ENCODE peak calls at places on chromosomes 6 and 20, in eight cellular contexts. One of them, this sample, is unnamed.

GRCh38 chr6:105136433-105137350 is 43.1 kb downstream of the POPDC3 start:
- DNase-seq in heart left ventricle: peak
- DNase-seq in A549: peak
- DNase-seq in astrocyte of the spinal cord: peak
- DNase-seq in spleen: peak
- DNase-seq in cardiac muscle cell: peak
- DNase-seq in RWPE1: peak
- DNase-seq in AG09319: peak
- DNase-seq in this sample: peak

GRCh38 chr6:68628156-68628555 is 6.9 kb upstream of the ADGRB3 start:
- DNase-seq in heart left ventricle: no peak
- DNase-seq in A549: no peak
- DNase-seq in astrocyte of the spinal cord: no peak
- DNase-seq in spleen: no peak
- DNase-seq in cardiac muscle cell: no peak
- DNase-seq in RWPE1: no peak
- DNase-seq in AG09319: no peak
- DNase-seq in this sample: no peak

GRCh38 chr20:10596726-10597125 is 77.1 kb downstream of the JAG1 start:
- DNase-seq in heart left ventricle: no peak
- DNase-seq in A549: peak
- DNase-seq in astrocyte of the spinal cord: peak
- DNase-seq in spleen: no peak
- DNase-seq in cardiac muscle cell: no peak
- DNase-seq in RWPE1: peak
- DNase-seq in AG09319: peak
- DNase-seq in this sample: no peak

GRCh38 chr6:24664049-24664987 is 2.4 kb downstream of the TDP2 start:
- DNase-seq in heart left ventricle: no peak
- DNase-seq in A549: no peak
- DNase-seq in astrocyte of the spinal cord: no peak
- DNase-seq in spleen: no peak
- DNase-seq in cardiac muscle cell: no peak
- DNase-seq in RWPE1: no peak
- DNase-seq in AG09319: no peak
- DNase-seq in this sample: no peak

GRCh38 chr6:26045046-26045938 is 41.9 kb upstream of the HFE start:
- DNase-seq in heart left ventricle: peak
- DNase-seq in A549: peak
- DNase-seq in astrocyte of the spinal cord: peak
- DNase-seq in spleen: peak
- DNase-seq in cardiac muscle cell: no peak
- DNase-seq in RWPE1: peak
- DNase-seq in AG09319: peak
- DNase-seq in this sample: no peak

GRCh38 chr20:5205348-5206210 is 78.8 kb downstream of the CDS2 start:
- DNase-seq in heart left ventricle: peak
- DNase-seq in A549: peak
- DNase-seq in astrocyte of the spinal cord: peak
- DNase-seq in spleen: peak
- DNase-seq in cardiac muscle cell: peak
- DNase-seq in RWPE1: peak
- DNase-seq in AG09319: peak
- DNase-seq in this sample: peak

GRCh38 chr6:148747145-148747492 is 289 bp downstream of the UST start:
- DNase-seq in heart left ventricle: peak
- DNase-seq in A549: peak
- DNase-seq in astrocyte of the spinal cord: peak
- DNase-seq in spleen: peak
- DNase-seq in cardiac muscle cell: peak
- DNase-seq in RWPE1: no peak
- DNase-seq in AG09319: no peak
- DNase-seq in this sample: peak

GRCh38 chr6:32189742-32190053 is 304 bp downstream of the PBX2 start:
- DNase-seq in heart left ventricle: no peak
- DNase-seq in A549: no peak
- DNase-seq in astrocyte of the spinal cord: no peak
- DNase-seq in spleen: peak
- DNase-seq in cardiac muscle cell: no peak
- DNase-seq in RWPE1: no peak
- DNase-seq in AG09319: no peak
- DNase-seq in this sample: no peak

GRCh38 chr6:6633898-6634734 is 45.6 kb downstream of the LY86 start:
- DNase-seq in heart left ventricle: no peak
- DNase-seq in A549: no peak
- DNase-seq in astrocyte of the spinal cord: no peak
- DNase-seq in spleen: no peak
- DNase-seq in cardiac muscle cell: no peak
- DNase-seq in RWPE1: no peak
- DNase-seq in AG09319: no peak
- DNase-seq in this sample: no peak

GRCh38 chr6:11050735-11051134 is 6.6 kb upstream of the ELOVL2 start:
- DNase-seq in heart left ventricle: no peak
- DNase-seq in A549: no peak
- DNase-seq in astrocyte of the spinal cord: peak
- DNase-seq in spleen: no peak
- DNase-seq in cardiac muscle cell: no peak
- DNase-seq in RWPE1: no peak
- DNase-seq in AG09319: no peak
- DNase-seq in this sample: no peak

GRCh38 chr6:20441921-20442320 is 40.2 kb downstream of the E2F3 start:
- DNase-seq in heart left ventricle: no peak
- DNase-seq in A549: no peak
- DNase-seq in astrocyte of the spinal cord: no peak
- DNase-seq in spleen: no peak
- DNase-seq in cardiac muscle cell: no peak
- DNase-seq in RWPE1: no peak
- DNase-seq in AG09319: no peak
- DNase-seq in this sample: no peak

GRCh38 chr6:106558364-106558763 is 70.9 kb downstream of the RTN4IP1 start:
- DNase-seq in heart left ventricle: no peak
- DNase-seq in A549: no peak
- DNase-seq in astrocyte of the spinal cord: no peak
- DNase-seq in spleen: no peak
- DNase-seq in cardiac muscle cell: no peak
- DNase-seq in RWPE1: no peak
- DNase-seq in AG09319: no peak
- DNase-seq in this sample: no peak

GRCh38 chr6:106555767-106556166 is 73.5 kb downstream of the RTN4IP1 start:
- DNase-seq in heart left ventricle: no peak
- DNase-seq in A549: no peak
- DNase-seq in astrocyte of the spinal cord: no peak
- DNase-seq in spleen: no peak
- DNase-seq in cardiac muscle cell: no peak
- DNase-seq in RWPE1: no peak
- DNase-seq in AG09319: no peak
- DNase-seq in this sample: no peak

GRCh38 chr6:106557837-106558236 is 71.5 kb downstream of the RTN4IP1 start:
- DNase-seq in heart left ventricle: no peak
- DNase-seq in A549: no peak
- DNase-seq in astrocyte of the spinal cord: no peak
- DNase-seq in spleen: no peak
- DNase-seq in cardiac muscle cell: no peak
- DNase-seq in RWPE1: no peak
- DNase-seq in AG09319: no peak
- DNase-seq in this sample: no peak

GRCh38 chr6:106553440-106553839 is 75.9 kb downstream of the RTN4IP1 start:
- DNase-seq in heart left ventricle: no peak
- DNase-seq in A549: no peak
- DNase-seq in astrocyte of the spinal cord: no peak
- DNase-seq in spleen: no peak
- DNase-seq in cardiac muscle cell: no peak
- DNase-seq in RWPE1: no peak
- DNase-seq in AG09319: no peak
- DNase-seq in this sample: no peak

DNA sequence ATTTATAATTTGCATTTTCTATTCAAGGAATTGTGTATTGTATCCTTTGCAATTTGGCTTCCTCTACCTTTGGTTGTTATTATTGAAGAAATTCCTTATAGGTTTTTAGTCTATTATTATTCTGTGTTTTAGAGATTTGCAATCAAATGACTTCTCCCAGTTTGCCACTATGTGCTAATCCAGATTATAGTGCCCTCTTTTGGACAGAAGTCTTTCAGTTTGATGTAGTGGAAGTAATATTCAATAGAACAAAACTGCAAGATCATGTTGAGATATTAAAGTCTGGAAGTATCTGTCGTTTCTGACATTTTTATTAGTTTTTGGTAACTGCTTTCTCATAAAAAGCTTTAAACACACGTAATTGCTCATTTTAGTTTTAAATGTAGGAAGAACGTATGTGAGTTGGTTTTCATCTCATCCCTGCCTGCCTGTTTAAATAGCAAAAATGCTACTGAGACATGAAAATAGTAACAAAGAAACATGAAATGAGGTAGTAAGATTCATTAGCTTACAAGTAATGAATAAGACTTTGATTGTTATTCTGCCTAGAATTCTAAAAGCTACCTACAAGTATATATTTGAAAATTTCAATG is 72.8 kb downstream of the RTN4IP1 start:
- DNase-seq in heart left ventricle: no peak
- DNase-seq in A549: no peak
- DNase-seq in astrocyte of the spinal cord: peak
- DNase-seq in spleen: no peak
- DNase-seq in cardiac muscle cell: no peak
- DNase-seq in RWPE1: no peak
- DNase-seq in AG09319: no peak
- DNase-seq in this sample: no peak
- TF ChIP-seq CTCF in heart left ventricle: peak
- TF ChIP-seq CTCF in A549: peak
- TF ChIP-seq CTCF in astrocyte of the spinal cord: peak
- TF ChIP-seq CTCF in spleen: no peak
- TF ChIP-seq CTCF in cardiac muscle cell: peak
- TF ChIP-seq CTCF in RWPE1: peak
- TF ChIP-seq CTCF in AG09319: peak
- TF ChIP-seq CTCF in this sample: no peak

GRCh38 chr6:33616113-33616512 is 5.0 kb upstream of the ITPR3 start:
- DNase-seq in heart left ventricle: no peak
- DNase-seq in A549: no peak
- DNase-seq in astrocyte of the spinal cord: no peak
- DNase-seq in spleen: no peak
- DNase-seq in cardiac muscle cell: no peak
- DNase-seq in RWPE1: no peak
- DNase-seq in AG09319: no peak
- DNase-seq in this sample: no peak

GRCh38 chr6:33610057-33610456 is 11.1 kb upstream of the ITPR3 start:
- DNase-seq in heart left ventricle: peak
- DNase-seq in A549: no peak
- DNase-seq in astrocyte of the spinal cord: no peak
- DNase-seq in spleen: no peak
- DNase-seq in cardiac muscle cell: no peak
- DNase-seq in RWPE1: no peak
- DNase-seq in AG09319: no peak
- DNase-seq in this sample: no peak

GRCh38 chr6:33610779-33611421 is 10.2 kb upstream of the ITPR3 start:
- DNase-seq in heart left ventricle: peak
- DNase-seq in A549: no peak
- DNase-seq in astrocyte of the spinal cord: no peak
- DNase-seq in spleen: no peak
- DNase-seq in cardiac muscle cell: no peak
- DNase-seq in RWPE1: no peak
- DNase-seq in AG09319: no peak
- DNase-seq in this sample: peak

GRCh38 chr6:33613794-33614166 is 7.3 kb upstream of the ITPR3 start:
- DNase-seq in heart left ventricle: no peak
- DNase-seq in A549: no peak
- DNase-seq in astrocyte of the spinal cord: peak
- DNase-seq in spleen: no peak
- DNase-seq in cardiac muscle cell: no peak
- DNase-seq in RWPE1: peak
- DNase-seq in AG09319: no peak
- DNase-seq in this sample: no peak

GRCh38 chr6:33613146-33613793 is 7.9 kb upstream of the ITPR3 start:
- DNase-seq in heart left ventricle: no peak
- DNase-seq in A549: no peak
- DNase-seq in astrocyte of the spinal cord: peak
- DNase-seq in spleen: no peak
- DNase-seq in cardiac muscle cell: no peak
- DNase-seq in RWPE1: no peak
- DNase-seq in AG09319: no peak
- DNase-seq in this sample: no peak
- TF ChIP-seq CTCF in heart left ventricle: no peak
- TF ChIP-seq CTCF in A549: no peak
- TF ChIP-seq CTCF in astrocyte of the spinal cord: no peak
- TF ChIP-seq CTCF in spleen: no peak
- TF ChIP-seq CTCF in cardiac muscle cell: no peak
- TF ChIP-seq CTCF in RWPE1: no peak
- TF ChIP-seq CTCF in AG09319: no peak
- TF ChIP-seq CTCF in this sample: no peak

DNA sequence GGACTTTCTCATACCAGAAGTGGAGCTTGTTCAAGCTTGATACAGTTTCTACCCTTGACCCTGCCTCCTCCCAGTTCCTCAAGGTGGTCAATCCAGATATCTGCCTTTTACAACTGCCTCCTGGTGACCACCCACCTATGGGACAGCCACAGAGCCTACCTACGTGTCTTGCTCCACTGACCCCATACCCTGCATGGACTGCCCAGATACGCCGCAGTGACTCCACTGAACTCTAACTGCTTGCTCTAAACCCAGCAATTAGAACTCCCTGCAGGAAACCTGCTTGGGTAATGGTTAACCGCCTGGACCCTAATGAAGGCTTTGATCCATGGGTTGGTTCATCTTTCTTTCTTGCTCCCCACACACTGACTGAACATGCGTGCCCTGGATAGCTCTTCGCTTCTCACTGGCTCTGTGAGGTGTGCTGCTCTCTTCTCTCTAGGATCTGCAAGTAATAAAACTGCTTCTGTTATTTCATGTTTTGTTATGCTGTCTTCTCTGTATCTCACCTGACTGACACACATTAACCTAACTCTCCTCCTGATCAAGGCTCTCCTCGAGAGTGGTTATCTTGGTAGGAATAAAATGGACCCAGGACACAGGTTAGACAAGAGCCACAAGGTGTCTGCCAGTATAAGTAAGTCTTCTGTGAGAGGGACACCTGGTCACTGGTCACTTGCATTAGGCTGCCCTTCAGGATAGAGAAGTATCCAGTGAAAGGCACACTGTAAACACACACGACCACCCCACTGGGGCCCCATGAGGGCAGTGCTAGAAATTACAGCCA is 79.2 kb downstream of the CHD6 start:
- DNase-seq in heart left ventricle: no peak
- DNase-seq in A549: no peak
- DNase-seq in astrocyte of the spinal cord: no peak
- DNase-seq in spleen: no peak
- DNase-seq in cardiac muscle cell: no peak
- DNase-seq in RWPE1: no peak
- DNase-seq in AG09319: no peak
- DNase-seq in this sample: no peak
- TF ChIP-seq CTCF in heart left ventricle: no peak
- TF ChIP-seq CTCF in A549: no peak
- TF ChIP-seq CTCF in astrocyte of the spinal cord: no peak
- TF ChIP-seq CTCF in spleen: no peak
- TF ChIP-seq CTCF in cardiac muscle cell: no peak
- TF ChIP-seq CTCF in RWPE1: no peak
- TF ChIP-seq CTCF in AG09319: no peak
- TF ChIP-seq CTCF in this sample: no peak

GRCh38 chr6:150667977-150668716 is 68.5 kb downstream of the PLEKHG1 start:
- DNase-seq in heart left ventricle: peak
- DNase-seq in A549: peak
- DNase-seq in astrocyte of the spinal cord: peak
- DNase-seq in spleen: no peak
- DNase-seq in cardiac muscle cell: peak
- DNase-seq in RWPE1: peak
- DNase-seq in AG09319: peak
- DNase-seq in this sample: peak
- TF ChIP-seq CTCF in heart left ventricle: no peak
- TF ChIP-seq CTCF in A549: no peak
- TF ChIP-seq CTCF in astrocyte of the spinal cord: peak
- TF ChIP-seq CTCF in spleen: no peak
- TF ChIP-seq CTCF in cardiac muscle cell: peak
- TF ChIP-seq CTCF in RWPE1: no peak
- TF ChIP-seq CTCF in AG09319: peak
- TF ChIP-seq CTCF in this sample: no peak

GRCh38 chr6:2877057-2877882 is 25.8 kb downstream of the SERPINB9 start:
- DNase-seq in heart left ventricle: no peak
- DNase-seq in A549: peak
- DNase-seq in astrocyte of the spinal cord: peak
- DNase-seq in spleen: no peak
- DNase-seq in cardiac muscle cell: no peak
- DNase-seq in RWPE1: peak
- DNase-seq in AG09319: no peak
- DNase-seq in this sample: no peak
- TF ChIP-seq CTCF in heart left ventricle: no peak
- TF ChIP-seq CTCF in A549: no peak
- TF ChIP-seq CTCF in astrocyte of the spinal cord: no peak
- TF ChIP-seq CTCF in spleen: no peak
- TF ChIP-seq CTCF in cardiac muscle cell: no peak
- TF ChIP-seq CTCF in RWPE1: no peak
- TF ChIP-seq CTCF in AG09319: no peak
- TF ChIP-seq CTCF in this sample: no peak